ENCODE peak calls at places on chromosomes 6 and 20, in four cellular contexts. S is HepG2, I is H1, R is K562. Z is an unnamed sample.
A peak's percentile ranks its signal among the peaks of the same experiment; 100 is the strongest.

GRCh38 chr20:23009636-23010035 is 25.5 kb upstream of the SSTR4 start:
- DNase-seq in S (no peak), I (no peak), R (no peak), Z (no peak)

GRCh38 chr6:131062245-131063027 is 609 bp downstream of the EPB41L2 start:
- DNase-seq in S (no peak), R (no peak), I (no peak), Z (peak; percentile 12)

GRCh38 chr6:100464910-100465700 is at the start of gene SIM1:
- DNase-seq in S (no peak), R (no peak), I (peak; percentile 75), Z (no peak)

GRCh38 chr20:11091496-11091895 is 417.7 kb upstream of the JAG1 start:
- DNase-seq in R (no peak), I (no peak), S (no peak), Z (no peak)

GRCh38 chr6:16514249-16514648 is 247.0 kb downstream of the ATXN1 start:
- DNase-seq in R (peak; percentile 26), S (peak; percentile 28), I (no peak), Z (no peak)

GRCh38 chr6:49528571-49528970 is 21.9 kb upstream of the C6orf141 start:
- DNase-seq in S (no peak), I (no peak), R (no peak), Z (no peak)

GRCh38 chr6:129709909-129710721 is at the start of gene ARHGAP18:
- DNase-seq in S (peak; percentile 97), I (peak; percentile 70), R (peak; percentile 87), Z (peak; percentile 95)

GRCh38 chr6:134830945-134831344 is 119.0 kb downstream of the ALDH8A1 start:
- DNase-seq in S (peak; percentile 13), R (no peak), I (no peak), Z (no peak)

GRCh38 chr20:50439539-50440453 is 70.4 kb upstream of the PTPN1 start:
- DNase-seq in R (no peak), S (no peak), I (no peak), Z (no peak)

GRCh38 chr6:22323848-22324247 is 27.0 kb upstream of the PRL start:
- DNase-seq in R (no peak), I (no peak), S (no peak), Z (no peak)

GRCh38 chr6:134097114-134097707 is 44.8 kb upstream of the SLC2A12 start:
- DNase-seq in R (peak; percentile 72), I (no peak), S (peak; percentile 69), Z (peak; percentile 72)

GRCh38 chr6:141131616-141132015 is 1001.1 kb upstream of the GJE1 start:
- DNase-seq in S (no peak), I (no peak), R (no peak), Z (no peak)

GRCh38 chr20:34516874-34517542 is 786 bp downstream of the DYNLRB1 start:
- DNase-seq in R (peak; percentile 39), S (no peak), I (no peak), Z (no peak)

GRCh38 chr20:37596168-37596567 is 68.5 kb upstream of the BLCAP start:
- DNase-seq in R (no peak), I (no peak), S (no peak), Z (no peak)

GRCh38 chr6:83948851-83949250 is 84.7 kb upstream of the MRAP2 start:
- DNase-seq in R (peak; percentile 9), S (no peak), I (no peak), Z (no peak)

GRCh38 chr20:13857304-13857703 is 72.5 kb downstream of the NDUFAF5 start:
- DNase-seq in R (no peak), I (no peak), S (no peak), Z (peak; percentile 44)

GRCh38 chr6:35960192-35960591 is 39.3 kb upstream of the SRPK1 start:
- DNase-seq in R (no peak), I (no peak), S (no peak), Z (no peak)

GRCh38 chr20:57618091-57618765 is 2.0 kb downstream of the ZBP1 start:
- DNase-seq in R (no peak), I (no peak), S (no peak), Z (no peak)

GRCh38 chr6:47621838-47622449 is 76.4 kb upstream of the ADGRF4 start:
- DNase-seq in S (no peak), I (no peak), R (no peak), Z (no peak)

GRCh38 chr20:22805219-22805618 is 220.8 kb upstream of the FOXA2 start:
- DNase-seq in I (no peak), R (no peak), S (peak; percentile 17), Z (peak; percentile 49)

GRCh38 chr6:32413427-32414047 is 6.6 kb upstream of the BTNL2 start:
- DNase-seq in S (peak; percentile 50), I (peak; percentile 86), R (peak; percentile 78), Z (peak; percentile 50)

GRCh38 chr20:53171065-53171464 is 198.9 kb downstream of the TSHZ2 start:
- DNase-seq in R (no peak), S (no peak), I (no peak), Z (no peak)

GRCh38 chr6:89260310-89260709 is 43.2 kb upstream of the GABRR1 start:
- DNase-seq in R (peak; percentile 66), I (no peak), S (no peak), Z (no peak)

GRCh38 chr6:35441205-35441604 is 10.9 kb upstream of the FANCE start:
- DNase-seq in R (no peak), I (no peak), S (no peak), Z (no peak)

GRCh38 chr20:62721511-62722197 is 13.0 kb downstream of the NTSR1 start:
- DNase-seq in S (no peak), I (no peak), R (no peak), Z (no peak)

GRCh38 chr20:58718121-58718563 is 25.5 kb downstream of the NPEPL1 start:
- DNase-seq in R (no peak), I (no peak), S (no peak), Z (no peak)

GRCh38 chr20:43727980-43728590 is 1.3 kb upstream of the GTSF1L start:
- DNase-seq in S (peak; percentile 52), I (no peak), R (no peak), Z (peak; percentile 36)

GRCh38 chr20:24811020-24811419 is 138.0 kb upstream of the CST7 start:
- DNase-seq in S (no peak), I (no peak), R (no peak), Z (no peak)

GRCh38 chr6:10256113-10256690 is 158.7 kb downstream of the TFAP2A start:
- DNase-seq in S (no peak), R (peak; percentile 31), I (no peak), Z (no peak)

GRCh38 chr6:163438940-163439335 is 24.4 kb downstream of the QKI start:
- DNase-seq in S (peak; percentile 49), I (no peak), R (peak; percentile 44), Z (no peak)

GRCh38 chr6:42337985-42338572 is 113.6 kb downstream of the TRERF1 start:
- DNase-seq in R (no peak), S (no peak), I (no peak), Z (no peak)

GRCh38 chr6:160069050-160069454 is 52.6 kb upstream of the SLC22A1 start:
- DNase-seq in I (no peak), R (no peak), S (no peak), Z (no peak)

GRCh38 chr6:41162687-41163418 is at the start of gene TREM2:
- DNase-seq in I (no peak), R (no peak), S (no peak), Z (no peak)

GRCh38 chr6:15522856-15523529 is 139.8 kb downstream of the DTNBP1 start:
- DNase-seq in S (no peak), I (no peak), R (no peak), Z (no peak)

GRCh38 chr6:13480631-13481501 is 6.5 kb downstream of the GFOD1 start:
- DNase-seq in R (peak; percentile 14), I (no peak), S (no peak), Z (no peak)

GRCh38 chr6:159151266-159151855 is 17.8 kb upstream of the FNDC1 start:
- DNase-seq in I (no peak), S (peak; percentile 34), R (peak; percentile 72), Z (no peak)

GRCh38 chr6:26330835-26331808 is 33.9 kb upstream of the BTN3A2 start:
- DNase-seq in S (peak; percentile 73), R (peak; percentile 58), I (no peak), Z (peak; percentile 63)

GRCh38 chr20:3767434-3768341 is at the start of gene ADISSP:
- DNase-seq in I (peak; percentile 97), S (peak; percentile 99), R (peak; percentile 98), Z (peak; percentile 98)

GRCh38 chr20:3768342-3769130 is 983 bp upstream of the ADISSP start:
- DNase-seq in S (peak; percentile 83), I (no peak), R (peak; percentile 63), Z (peak; percentile 71)

GRCh38 chr20:3766381-3766780 is 1.2 kb downstream of the ADISSP start:
- DNase-seq in R (no peak), I (no peak), S (no peak), Z (no peak)

GRCh38 chr20:3765171-3765887 is 2.2 kb downstream of the ADISSP start:
- DNase-seq in R (no peak), S (no peak), I (no peak), Z (no peak)

GRCh38 chr20:3766832-3767433 is 620 bp downstream of the ADISSP start:
- DNase-seq in S (no peak), I (no peak), R (peak; percentile 74), Z (no peak)
- TF ChIP-seq JUND in S (no peak), I (no peak), R (no peak), Z (no peak)

DNA sequence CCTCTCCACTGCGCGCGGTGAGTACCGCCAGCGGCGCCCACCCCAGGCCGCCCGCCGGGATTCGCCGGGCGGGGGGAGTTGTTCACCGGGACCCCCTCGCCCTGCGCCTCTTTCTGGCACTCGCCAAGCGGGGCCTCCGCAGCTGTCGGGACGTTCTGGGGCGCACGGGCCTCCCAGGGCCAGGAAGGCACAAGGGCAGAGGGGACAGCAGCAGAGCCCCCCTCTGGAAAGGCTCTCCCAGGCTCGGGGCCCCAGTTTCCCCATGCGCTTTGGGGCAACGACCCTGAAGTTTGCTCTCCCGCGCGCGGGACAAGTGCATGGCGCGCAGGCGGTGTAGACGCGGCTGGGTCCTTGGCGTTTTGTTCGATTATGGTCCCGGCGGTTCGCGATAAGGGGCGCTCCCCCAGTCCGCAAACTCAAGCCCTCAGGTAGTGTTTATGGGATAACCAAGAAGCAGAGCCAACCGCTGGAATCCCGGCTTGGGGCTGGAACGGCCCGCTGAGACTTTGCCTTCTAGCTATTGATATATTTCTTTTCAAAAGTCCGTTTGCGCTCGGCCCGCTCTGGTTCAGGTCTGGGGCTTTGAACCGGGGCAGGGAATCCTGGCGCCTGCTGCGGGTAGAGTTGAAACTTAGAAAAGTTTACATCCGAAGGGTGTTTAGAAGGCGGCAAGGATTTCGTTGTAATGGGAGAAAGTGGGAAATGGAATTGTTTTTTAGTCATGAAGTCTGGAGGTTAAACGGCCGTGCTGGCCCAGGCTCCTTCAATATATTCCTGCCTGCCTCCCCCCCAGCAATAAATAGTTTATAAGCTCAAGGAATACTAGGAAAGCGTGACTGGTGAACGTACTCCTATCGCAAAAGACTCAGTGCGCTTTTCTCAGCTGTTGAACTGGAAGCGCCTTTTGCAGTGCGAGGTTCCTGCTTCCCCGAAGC is 595 bp downstream of the EYA2 start:
- DNase-seq in S (no peak), R (no peak), I (no peak), Z (peak; percentile 52)
- TF ChIP-seq JUND in S (no peak), R (no peak), I (no peak), Z (no peak)

DNA sequence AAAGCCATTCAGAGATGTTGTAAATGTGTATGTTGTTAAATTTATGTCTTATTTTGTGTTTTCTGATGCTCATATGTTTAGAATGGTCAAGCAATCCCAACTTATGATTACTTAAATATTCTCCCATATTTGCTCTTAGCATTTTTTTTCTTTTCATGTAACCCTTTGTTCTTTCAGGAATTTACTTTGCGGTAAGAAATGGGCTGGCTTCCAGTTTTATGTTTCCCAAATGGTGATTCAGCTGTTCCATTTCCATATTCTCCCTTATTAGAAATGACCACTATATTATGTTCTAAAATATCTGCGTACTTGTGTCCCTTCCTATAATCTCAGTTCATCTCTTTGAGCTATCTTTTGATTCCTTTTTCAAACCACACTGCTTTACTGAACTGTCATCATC is 113.7 kb downstream of the CDH26 start:
- DNase-seq in S (no peak), I (no peak), R (no peak), Z (no peak)
- TF ChIP-seq JUND in S (no peak), I (no peak), R (no peak), Z (no peak)

GRCh38 chr20:32400476-32400875 is 42.3 kb downstream of the ASXL1 start:
- DNase-seq in R (no peak), S (no peak), I (no peak), Z (no peak)
- TF ChIP-seq JUND in R (no peak), S (no peak), I (no peak), Z (no peak)